ENCODE peak calls at places on chromosomes 6 and 20, in eight cellular contexts. H is astrocyte of the cerebellum; Z is stimulated activated CD8-positive, alpha-beta memory T cell treated with anti-CD3 and anti-CD28 coated beads, Interleukin-7, amount 100 ng/mL, for 24 hours; T is RPMI7951; R is stimulated activated CD4-positive, alpha-beta T cell treated with anti-CD3 and anti-CD28 coated beads, Interleukin-15, amount 100 ng/mL, for 1 hour; V is SJSA1; W is occipital lobe; B is HEK293T. Y is an unnamed sample.

GRCh38 chr6:53703047-53703446 is 37.5 kb upstream of the KLHL31 start:
- DNase-seq in V (no peak), T (peak), H (no peak), R (no peak), Z (no peak), B (no peak), W (no peak), Y (no peak)

GRCh38 chr6:83114164-83114563 is 46.7 kb downstream of the DOP1A start:
- DNase-seq in R (no peak), Z (no peak), B (no peak), T (peak), V (no peak), H (no peak), W (no peak), Y (no peak)

GRCh38 chr20:37071481-37071911 is 24.3 kb downstream of the RBL1 start:
- DNase-seq in V (no peak), T (peak), R (no peak), B (no peak), Z (no peak), W (no peak), H (no peak), Y (no peak)

GRCh38 chr6:7468382-7469081 is 72.9 kb upstream of the DSP start:
- DNase-seq in W (peak), V (peak), B (peak), H (no peak), R (no peak), Z (no peak), T (peak), Y (peak)

GRCh38 chr20:57009775-57010174 is 256.7 kb downstream of the BMP7 start:
- DNase-seq in B (no peak), V (no peak), Z (no peak), R (no peak), W (no peak), T (no peak), H (no peak), Y (no peak)

GRCh38 chr20:54190200-54190599 is 16.4 kb upstream of the CYP24A1 start:
- DNase-seq in R (no peak), B (no peak), W (no peak), T (no peak), Z (no peak), H (no peak), V (no peak), Y (no peak)

GRCh38 chr6:109720336-109720735 is 29.2 kb downstream of the FIG4 start:
- DNase-seq in H (no peak), V (no peak), Z (no peak), W (no peak), T (no peak), R (no peak), B (no peak), Y (no peak)

GRCh38 chr6:157145656-157146285 is 177.5 kb downstream of the TMEM242 start:
- DNase-seq in R (no peak), T (peak), V (no peak), W (no peak), Z (no peak), H (no peak), B (no peak), Y (no peak)

GRCh38 chr6:15399651-15400470 is 154.0 kb downstream of the JARID2 start:
- DNase-seq in V (peak), W (peak), B (peak), Z (no peak), R (no peak), H (peak), T (peak), Y (no peak)

GRCh38 chr20:59015812-59016711 is 3.2 kb upstream of the TUBB1 start:
- DNase-seq in T (no peak), B (no peak), R (no peak), V (no peak), W (no peak), H (no peak), Z (no peak), Y (no peak)

GRCh38 chr20:3046677-3047462 is 1.0 kb downstream of the MRPS26 start:
- DNase-seq in V (no peak), Z (no peak), T (no peak), W (no peak), R (no peak), H (no peak), B (peak), Y (no peak)

GRCh38 chr6:119727504-119728219 is 378.1 kb upstream of the MAN1A1 start:
- DNase-seq in W (no peak), H (no peak), B (no peak), T (no peak), Z (no peak), V (no peak), R (no peak), Y (no peak)

GRCh38 chr6:27599859-27600532 is 127.1 kb upstream of the ZNF184 start:
- DNase-seq in H (no peak), Z (no peak), B (no peak), W (no peak), V (no peak), T (no peak), R (no peak), Y (no peak)

GRCh38 chr20:43189614-43190331 is at the start of gene PTPRT:
- DNase-seq in Z (no peak), H (no peak), R (no peak), W (peak), B (no peak), T (no peak), V (no peak), Y (no peak)

GRCh38 chr20:48169650-48170049 is 384.4 kb upstream of the SULF2 start:
- DNase-seq in Z (no peak), B (no peak), H (no peak), V (no peak), W (no peak), R (no peak), T (no peak), Y (no peak)

GRCh38 chr6:82078286-82078908 is 169.1 kb downstream of the IBTK start:
- DNase-seq in T (no peak), H (no peak), Z (no peak), R (no peak), W (no peak), V (no peak), B (no peak), Y (no peak)

GRCh38 chr20:11719153-11719552 is 198.5 kb upstream of the BTBD3 start:
- DNase-seq in V (no peak), Z (no peak), H (no peak), B (no peak), W (no peak), T (no peak), R (no peak), Y (no peak)

GRCh38 chr6:81933648-81934047 is 181.2 kb upstream of the TENT5A start:
- DNase-seq in T (no peak), W (no peak), R (no peak), H (no peak), Z (no peak), V (no peak), B (no peak), Y (no peak)

GRCh38 chr6:27720607-27721580 is 191.3 kb downstream of the OR2B2 start:
- DNase-seq in H (no peak), V (no peak), B (peak), W (no peak), T (no peak), Z (no peak), R (no peak), Y (peak)

GRCh38 chr6:8243462-8243861 is 141.1 kb upstream of the EEF1E1 start:
- DNase-seq in B (no peak), H (no peak), Z (no peak), T (no peak), R (no peak), V (no peak), W (no peak), Y (no peak)

GRCh38 chr20:57806975-57807374 is 97.2 kb upstream of the PMEPA1 start:
- DNase-seq in V (no peak), Z (no peak), T (no peak), W (no peak), H (no peak), B (no peak), R (no peak), Y (no peak)

GRCh38 chr20:61668064-61668463 is 397.6 kb downstream of the TAF4 start:
- DNase-seq in Z (no peak), H (no peak), V (no peak), B (no peak), R (no peak), W (no peak), T (no peak), Y (no peak)

GRCh38 chr20:18103497-18103896 is 34.2 kb upstream of the KAT14 start:
- DNase-seq in T (no peak), Z (no peak), B (no peak), W (no peak), H (no peak), V (no peak), R (no peak), Y (no peak)

GRCh38 chr6:82040405-82041221 is 206.9 kb downstream of the IBTK start:
- DNase-seq in B (peak), H (peak), R (no peak), V (peak), W (peak), Z (no peak), T (peak), Y (no peak)

GRCh38 chr6:132937466-132937906 is 123.1 kb downstream of the RPS12 start:
- DNase-seq in T (peak), Z (no peak), R (no peak), W (no peak), H (no peak), V (no peak), B (peak), Y (no peak)

GRCh38 chr20:58420798-58421496 is 31.9 kb downstream of the VAPB start:
- DNase-seq in Z (no peak), R (no peak), T (peak), W (no peak), V (no peak), H (peak), B (no peak), Y (peak)

GRCh38 chr6:168366473-168366872 is 46.9 kb upstream of the DACT2 start:
- DNase-seq in Z (no peak), B (no peak), T (no peak), R (no peak), W (no peak), H (no peak), V (no peak), Y (no peak)

GRCh38 chr20:62979876-62980373 is 26.8 kb downstream of the BHLHE23 start:
- DNase-seq in H (no peak), R (no peak), V (no peak), Z (no peak), B (no peak), T (no peak), W (no peak), Y (no peak)

GRCh38 chr20:48186915-48187314 is 401.6 kb upstream of the SULF2 start:
- DNase-seq in H (no peak), Z (no peak), R (no peak), W (no peak), T (no peak), B (no peak), V (no peak), Y (no peak)

GRCh38 chr20:19885981-19886665 is 128.1 kb downstream of the RIN2 start:
- DNase-seq in R (no peak), T (peak), B (no peak), H (no peak), Z (no peak), V (peak), W (peak), Y (no peak)

GRCh38 chr6:60754879-60755278 is 1531.1 kb downstream of the KHDRBS2 start:
- DNase-seq in R (no peak), B (no peak), Z (no peak), H (no peak), T (no peak), V (no peak), W (no peak), Y (no peak)

GRCh38 chr6:110944681-110945151 is 13.8 kb upstream of the GTF3C6 start:
- DNase-seq in B (no peak), T (peak), W (peak), H (no peak), R (no peak), Z (no peak), V (no peak), Y (peak)

GRCh38 chr20:36071848-36072247 is 82.7 kb upstream of the EPB41L1 start:
- DNase-seq in R (no peak), H (no peak), W (no peak), Z (no peak), T (no peak), V (no peak), B (no peak), Y (no peak)

GRCh38 chr6:149701699-149702098 is 16.2 kb downstream of the LATS1 start:
- DNase-seq in Z (no peak), V (no peak), W (no peak), B (no peak), H (no peak), R (no peak), T (no peak), Y (no peak)

GRCh38 chr6:167470836-167471547 is 146.1 kb downstream of the TTLL2 start:
- DNase-seq in T (no peak), Z (no peak), W (no peak), R (no peak), B (no peak), V (no peak), H (no peak), Y (no peak)

GRCh38 chr6:13425971-13426931 is 61.1 kb downstream of the GFOD1 start:
- DNase-seq in W (peak), Z (no peak), H (no peak), B (no peak), R (no peak), V (no peak), T (peak), Y (no peak)

GRCh38 chr20:25584905-25585704 is at the start of gene NINL:
- DNase-seq in T (peak), Z (peak), H (no peak), B (peak), R (peak), W (peak), V (peak), Y (peak)

GRCh38 chr6:10460096-10460495 is 45.2 kb upstream of the TFAP2A start:
- DNase-seq in W (no peak), R (no peak), Z (no peak), H (no peak), V (no peak), B (no peak), T (no peak), Y (no peak)